ENCODE peak calls at places on chromosomes 1 and 21, in seven cellular contexts. T, Z, U, R, S, O and B are unnamed samples.

GRCh38 chr1:34851431-34852105 is 8.0 kb downstream of the SMIM12 start:
- DNase-seq in T (no peak), Z (peak), U (no peak), R (peak), S (no peak), O (peak), B (no peak)

GRCh38 chr1:62294211-62294610 is 25.0 kb downstream of the KANK4 start:
- DNase-seq in T (no peak), Z (no peak), U (peak), R (peak), S (no peak), O (no peak), B (no peak)

GRCh38 chr1:201466492-201466891 is 2.5 kb downstream of the PHLDA3 start:
- DNase-seq in T (no peak), Z (no peak), U (peak), R (peak), S (no peak), O (peak), B (peak)

GRCh38 chr21:46092026-46092764 is 5.7 kb upstream of the COL6A2 start:
- DNase-seq in T (no peak), Z (no peak), U (peak), R (peak), S (no peak), O (no peak), B (peak)

GRCh38 chr21:25895565-25896205 is 160.9 kb downstream of the GABPA start:
- DNase-seq in T (no peak), Z (peak), U (peak), R (peak), S (no peak), O (peak), B (no peak)

GRCh38 chr1:87113313-87113712 is 198.9 kb downstream of the HS2ST1 start:
- DNase-seq in T (no peak), Z (no peak), U (peak), R (peak), S (no peak), O (no peak), B (no peak)

GRCh38 chr1:32111789-32112188 is 3.9 kb downstream of the KPNA6 start:
- DNase-seq in T (no peak), Z (no peak), U (peak), R (peak), S (no peak), O (no peak), B (no peak)

GRCh38 chr1:51000160-51000559 is 30.1 kb downstream of the CDKN2C start:
- DNase-seq in T (no peak), Z (no peak), U (no peak), R (no peak), S (no peak), O (no peak), B (no peak)

GRCh38 chr1:100184536-100184935 is 6.5 kb upstream of the LRRC39 start:
- DNase-seq in T (no peak), Z (no peak), U (no peak), R (no peak), S (no peak), O (no peak), B (no peak)

GRCh38 chr1:116820362-116820761 is 66.1 kb downstream of the CD2 start:
- DNase-seq in T (no peak), Z (no peak), U (peak), R (peak), S (no peak), O (peak), B (peak)

GRCh38 chr1:9275567-9276034 is 17.1 kb upstream of the SPSB1 start:
- DNase-seq in T (no peak), Z (peak), U (peak), R (peak), S (no peak), O (peak), B (peak)

GRCh38 chr1:110677526-110677925 is 2.8 kb upstream of the KCNA3 start:
- DNase-seq in T (no peak), Z (no peak), U (peak), R (no peak), S (no peak), O (no peak), B (no peak)

GRCh38 chr1:168443899-168444298 is 99.9 kb downstream of the XCL2 start:
- DNase-seq in T (peak), Z (no peak), U (no peak), R (no peak), S (no peak), O (no peak), B (no peak)

GRCh38 chr1:179968994-179969919 is 14.6 kb downstream of the CEP350 start:
- DNase-seq in T (no peak), Z (peak), U (peak), R (peak), S (no peak), O (no peak), B (no peak)

GRCh38 chr1:34113362-34113761 is 51.7 kb downstream of the CSMD2 start:
- DNase-seq in T (no peak), Z (peak), U (no peak), R (no peak), S (no peak), O (no peak), B (no peak)

GRCh38 chr1:20496241-20496661 is 10.2 kb upstream of the CAMK2N1 start:
- DNase-seq in T (no peak), Z (no peak), U (no peak), R (peak), S (no peak), O (peak), B (peak)

GRCh38 chr1:52158218-52158617 is 16.3 kb downstream of the ZFYVE9 start:
- DNase-seq in T (no peak), Z (no peak), U (no peak), R (no peak), S (no peak), O (no peak), B (no peak)

GRCh38 chr1:76106719-76107235 is 32.2 kb downstream of the ST6GALNAC3 start:
- DNase-seq in T (no peak), Z (no peak), U (no peak), R (no peak), S (no peak), O (no peak), B (no peak)

GRCh38 chr1:192550922-192551534 is 24.5 kb upstream of the RGS1 start:
- DNase-seq in T (no peak), Z (no peak), U (peak), R (peak), S (no peak), O (peak), B (no peak)

GRCh38 chr21:25005388-25005787 is 601.9 kb downstream of the MRPL39 start:
- DNase-seq in T (no peak), Z (no peak), U (peak), R (no peak), S (no peak), O (no peak), B (no peak)

GRCh38 chr1:41153750-41154274 is 88.3 kb downstream of the SCMH1 start:
- DNase-seq in T (no peak), Z (no peak), U (no peak), R (no peak), S (no peak), O (no peak), B (peak)

GRCh38 chr1:196317535-196318522 is 290.4 kb downstream of the KCNT2 start:
- DNase-seq in T (no peak), Z (peak), U (peak), R (peak), S (no peak), O (peak), B (no peak)

GRCh38 chr21:40714516-40714915 is 132.4 kb downstream of the DSCAM start:
- DNase-seq in T (no peak), Z (no peak), U (no peak), R (no peak), S (no peak), O (peak), B (no peak)

GRCh38 chr21:16678479-16678878 is 834.4 kb upstream of the CXADR start:
- DNase-seq in T (no peak), Z (no peak), U (no peak), R (peak), S (no peak), O (no peak), B (no peak)

GRCh38 chr21:38646213-38646837 is 148.0 kb upstream of the ERG start:
- DNase-seq in T (no peak), Z (no peak), U (peak), R (peak), S (no peak), O (peak), B (peak)

GRCh38 chr1:101262601-101263348 is 26.0 kb downstream of the S1PR1 start:
- DNase-seq in T (no peak), Z (no peak), U (no peak), R (peak), S (no peak), O (no peak), B (no peak)

GRCh38 chr1:221335161-221336101 is 406.5 kb downstream of the DUSP10 start:
- DNase-seq in T (no peak), Z (peak), U (peak), R (peak), S (no peak), O (peak), B (peak)

GRCh38 chr21:41659791-41660560 is 106.9 kb downstream of the RIPK4 start:
- DNase-seq in T (no peak), Z (peak), U (peak), R (peak), S (no peak), O (no peak), B (peak)

GRCh38 chr21:32424674-32425073 is 12.2 kb downstream of the EVA1C start:
- DNase-seq in T (no peak), Z (no peak), U (peak), R (no peak), S (no peak), O (no peak), B (no peak)

GRCh38 chr1:47213230-47213676 is 18.8 kb downstream of the TAL1 start:
- DNase-seq in T (no peak), Z (no peak), U (no peak), R (no peak), S (no peak), O (no peak), B (no peak)

GRCh38 chr1:93443456-93443855 is 4.5 kb upstream of the FNBP1L start:
- DNase-seq in T (no peak), Z (no peak), U (no peak), R (no peak), S (no peak), O (no peak), B (no peak)

GRCh38 chr1:40932004-40932403 is 47.5 kb upstream of the CTPS1 start:
- DNase-seq in T (no peak), Z (no peak), U (no peak), R (no peak), S (no peak), O (no peak), B (no peak)

GRCh38 chr1:19067912-19068638 is 111.6 kb upstream of the IFFO2 start:
- DNase-seq in T (no peak), Z (no peak), U (no peak), R (no peak), S (no peak), O (no peak), B (peak)

GRCh38 chr1:60055336-60055735 is 18.2 kb downstream of the C1orf87 start:
- DNase-seq in T (no peak), Z (no peak), U (peak), R (no peak), S (no peak), O (peak), B (no peak)

GRCh38 chr21:33541105-33541711 is 709 bp downstream of the GART start:
- DNase-seq in T (no peak), Z (no peak), U (peak), R (peak), S (no peak), O (no peak), B (no peak)

DNA sequence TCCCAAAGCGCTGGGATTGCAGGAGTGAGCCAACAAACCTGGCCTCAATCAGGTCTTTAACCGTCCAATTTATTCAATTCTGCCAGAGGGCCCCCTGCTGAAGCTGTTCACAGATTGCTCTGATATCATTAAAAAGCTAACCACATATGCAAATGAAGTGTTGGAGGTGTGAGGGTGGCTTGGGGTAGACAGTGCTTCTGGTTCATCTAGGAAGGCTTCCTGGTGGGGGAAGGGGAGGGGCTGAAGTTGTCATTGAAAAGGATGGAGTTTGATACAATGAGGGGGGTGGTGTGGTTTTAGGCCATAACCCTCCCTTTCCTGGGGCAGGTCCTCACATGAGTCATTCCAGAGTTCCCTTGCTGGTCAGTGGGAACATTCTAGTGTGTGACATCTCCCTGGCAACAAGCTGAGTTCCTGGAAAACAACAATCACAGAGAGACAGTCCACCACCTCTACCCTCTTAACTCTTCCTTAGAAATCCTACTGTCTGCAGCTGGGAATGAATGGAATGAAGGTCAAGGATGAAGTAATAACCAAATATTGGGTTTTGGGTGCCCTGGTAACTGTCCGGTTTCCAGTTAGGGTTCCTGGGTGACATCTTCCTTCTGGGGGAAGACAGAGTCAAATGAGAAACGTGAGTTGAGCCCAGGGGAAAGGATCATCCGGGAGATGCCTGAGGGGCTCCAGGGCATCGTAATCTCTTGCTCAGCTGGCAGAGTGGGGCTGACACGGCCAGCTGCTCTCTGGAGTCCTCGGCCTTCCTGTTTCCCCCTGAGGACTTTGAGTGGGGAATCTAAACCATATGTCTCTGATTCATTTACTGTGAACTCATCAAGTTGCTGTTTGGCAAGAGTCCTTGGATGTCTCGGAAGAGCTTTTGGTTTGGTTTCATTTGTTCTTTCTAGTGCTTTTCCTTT is 32.2 kb downstream of the BATF3 start:
- DNase-seq in T (no peak), Z (peak), U (peak), R (peak), S (no peak), O (peak), B (peak)
- TF ChIP-seq CTCF in T (no peak), Z (no peak), U (no peak), R (no peak), S (no peak), O (no peak), B (no peak)

GRCh38 chr1:154418062-154418897 is 13.1 kb downstream of the IL6R start:
- DNase-seq in T (no peak), Z (peak), U (no peak), R (no peak), S (no peak), O (peak), B (no peak)
- H3K27ac ChIP-seq in T (peak), Z (peak), U (no peak), R (no peak), S (no peak), O (peak), B (peak)

GRCh38 chr1:106217765-106218164 is 838.7 kb upstream of the PRMT6 start:
- DNase-seq in T (no peak), Z (no peak), U (no peak), R (no peak), S (no peak), O (no peak), B (no peak)
- TF ChIP-seq CTCF in T (no peak), Z (no peak), U (no peak), R (no peak), S (no peak), O (peak), B (no peak)

DNA sequence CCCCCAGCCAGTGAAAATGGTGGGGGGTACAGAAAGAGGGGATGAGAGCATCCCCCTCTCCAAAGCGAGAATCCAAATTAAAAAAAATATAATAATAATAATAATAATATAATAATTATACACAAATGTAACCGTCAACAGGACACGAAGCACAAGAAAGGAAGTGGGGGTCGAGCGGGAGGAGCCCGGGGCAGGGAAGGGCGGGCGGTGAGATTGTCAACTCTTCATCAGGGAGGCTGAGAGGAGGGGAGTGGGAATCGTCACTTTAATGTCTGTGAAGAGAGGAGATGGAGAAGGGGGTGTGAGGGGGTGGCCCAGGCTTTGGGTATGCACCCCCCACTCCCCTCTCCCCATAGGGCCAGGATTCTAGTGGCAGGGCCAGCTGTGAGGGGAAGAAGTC is 33.2 kb downstream of the MEF2D start:
- DNase-seq in T (no peak), Z (no peak), U (no peak), R (no peak), S (no peak), O (no peak), B (no peak)
- H3K27ac ChIP-seq in T (no peak), Z (peak), U (no peak), R (no peak), S (no peak), O (no peak), B (no peak)